ENCODE peak calls at places on chromosomes 11 and 22, in eight cellular contexts. D is cardiac muscle cell, Q is HFF-Myc, U is fibroblast of lung, Z is fibroblast of mammary gland, R is right atrium auricular region, M is lower leg skin, W is mesenchymal stem cell. G is an unnamed sample.

GRCh38 chr11:101323997-101324396 is 194.4 kb upstream of the PGR start:
- DNase-seq in D (peak), Q (no peak), U (no peak), Z (no peak), R (no peak), M (no peak), W (no peak), G (no peak)

GRCh38 chr11:25441432-25441831 is 890.5 kb upstream of the ANO3 start:
- DNase-seq in D (peak), Q (no peak), U (no peak), Z (no peak), R (no peak), M (no peak), W (no peak), G (no peak)

GRCh38 chr11:15493066-15493465 is 378.3 kb downstream of the INSC start:
- DNase-seq in D (peak), Q (no peak), U (peak), Z (no peak), R (no peak), M (no peak), W (peak), G (no peak)

GRCh38 chr11:114399903-114400221 is 449 bp downstream of the C11orf71 start:
- DNase-seq in D (peak), Q (no peak), U (no peak), Z (no peak), R (peak), M (no peak), W (no peak), G (no peak)

GRCh38 chr11:1877211-1878133 is 14.2 kb downstream of the PRR33 start:
- DNase-seq in D (peak), Q (no peak), U (peak), Z (peak), R (no peak), M (no peak), W (peak), G (no peak)

GRCh38 chr11:7536102-7536501 is 22.3 kb downstream of the PPFIBP2 start:
- DNase-seq in D (no peak), Q (no peak), U (no peak), Z (no peak), R (no peak), M (no peak), W (no peak), G (no peak)

GRCh38 chr11:62665630-62666258 is 632 bp downstream of the CSKMT start:
- DNase-seq in D (peak), Q (no peak), U (peak), Z (peak), R (peak), M (no peak), W (no peak), G (no peak)

GRCh38 chr11:34905666-34906065 is 10.5 kb downstream of the APIP start:
- DNase-seq in D (no peak), Q (no peak), U (no peak), Z (no peak), R (no peak), M (no peak), W (no peak), G (no peak)

GRCh38 chr22:48234011-48234410 is 1471.6 kb downstream of the TBC1D22A start:
- DNase-seq in D (no peak), Q (no peak), U (no peak), Z (no peak), R (peak), M (no peak), W (no peak), G (no peak)

GRCh38 chr11:416051-416756 is 1.4 kb upstream of the SIGIRR start:
- DNase-seq in D (no peak), Q (no peak), U (no peak), Z (no peak), R (no peak), M (no peak), W (no peak), G (no peak)

GRCh38 chr22:29146101-29146560 is 59.6 kb upstream of the EMID1 start:
- DNase-seq in D (no peak), Q (no peak), U (no peak), Z (no peak), R (no peak), M (no peak), W (no peak), G (no peak)

GRCh38 chr11:79940976-79941735 is 500.3 kb upstream of the TENM4 start:
- DNase-seq in D (no peak), Q (no peak), U (peak), Z (peak), R (no peak), M (no peak), W (no peak), G (no peak)

GRCh38 chr11:72230764-72231365 is 6.3 kb downstream of the INPPL1 start:
- DNase-seq in D (no peak), Q (no peak), U (no peak), Z (no peak), R (no peak), M (no peak), W (no peak), G (no peak)

GRCh38 chr11:126317681-126318641 is 14.1 kb downstream of the DCPS start:
- DNase-seq in D (peak), Q (peak), U (peak), Z (peak), R (peak), M (peak), W (peak), G (no peak)

GRCh38 chr11:61912530-61912898 is 4.9 kb downstream of the RAB3IL1 start:
- DNase-seq in D (no peak), Q (no peak), U (no peak), Z (no peak), R (no peak), M (no peak), W (no peak), G (no peak)

GRCh38 chr11:94315664-94316063 is 11.3 kb downstream of the IZUMO1R start:
- DNase-seq in D (peak), Q (peak), U (peak), Z (peak), R (no peak), M (no peak), W (no peak), G (no peak)

GRCh38 chr22:48118654-48119053 is 1356.2 kb downstream of the TBC1D22A start:
- DNase-seq in D (no peak), Q (no peak), U (no peak), Z (no peak), R (peak), M (no peak), W (no peak), G (no peak)

GRCh38 chr11:19499999-19500398 is 212.6 kb upstream of the NAV2 start:
- DNase-seq in D (peak), Q (no peak), U (peak), Z (peak), R (no peak), M (no peak), W (no peak), G (no peak)

GRCh38 chr11:12258451-12258850 is 118.9 kb upstream of the PARVA start:
- DNase-seq in D (peak), Q (no peak), U (peak), Z (no peak), R (no peak), M (no peak), W (peak), G (no peak)

GRCh38 chr22:41048791-41049717 is 43.3 kb upstream of the EP300 start:
- DNase-seq in D (peak), Q (peak), U (peak), Z (peak), R (peak), M (peak), W (peak), G (no peak)

GRCh38 chr11:79931692-79932091 is 490.9 kb upstream of the TENM4 start:
- DNase-seq in D (no peak), Q (no peak), U (no peak), Z (no peak), R (no peak), M (no peak), W (no peak), G (no peak)

GRCh38 chr11:134025086-134025437 is 43.8 kb upstream of the JAM3 start:
- DNase-seq in D (no peak), Q (no peak), U (no peak), Z (no peak), R (no peak), M (no peak), W (no peak), G (no peak)

GRCh38 chr11:2221024-2221423 is 49.4 kb downstream of the ASCL2 start:
- DNase-seq in D (no peak), Q (no peak), U (no peak), Z (no peak), R (no peak), M (no peak), W (no peak), G (no peak)

GRCh38 chr22:50731811-50732624 is 6.0 kb upstream of the ACR start:
- DNase-seq in D (peak), Q (no peak), U (peak), Z (peak), R (no peak), M (no peak), W (peak), G (no peak)

GRCh38 chr11:36594316-36594989 is at the start of gene IFTAP:
- DNase-seq in D (peak), Q (peak), U (peak), Z (peak), R (peak), M (peak), W (peak), G (peak)

GRCh38 chr11:9777066-9777465 is 113.2 kb downstream of the SWAP70 start:
- DNase-seq in D (no peak), Q (no peak), U (no peak), Z (no peak), R (no peak), M (no peak), W (no peak), G (no peak)

GRCh38 chr22:18954941-18955571 is 19.0 kb upstream of the PRODH start:
- DNase-seq in D (no peak), Q (no peak), U (no peak), Z (no peak), R (no peak), M (no peak), W (no peak), G (no peak)

GRCh38 chr11:12189543-12190235 is 79.3 kb downstream of the MICAL2 start:
- DNase-seq in D (no peak), Q (no peak), U (no peak), Z (no peak), R (no peak), M (peak), W (no peak), G (no peak)

GRCh38 chr22:22684605-22685561 is 40.5 kb downstream of the GGTLC2 start:
- DNase-seq in D (peak), Q (no peak), U (peak), Z (peak), R (no peak), M (no peak), W (peak), G (no peak)

GRCh38 chr11:68044898-68045351 is 6.1 kb downstream of the TCIRG1 start:
- DNase-seq in D (no peak), Q (no peak), U (no peak), Z (no peak), R (no peak), M (no peak), W (no peak), G (no peak)

GRCh38 chr11:35632301-35632700 is 14.0 kb downstream of the FJX1 start:
- DNase-seq in D (no peak), Q (no peak), U (peak), Z (peak), R (no peak), M (no peak), W (peak), G (no peak)

GRCh38 chr11:57890521-57890920 is 128.9 kb downstream of the CTNND1 start:
- DNase-seq in D (no peak), Q (no peak), U (no peak), Z (no peak), R (no peak), M (no peak), W (no peak), G (no peak)

GRCh38 chr11:44621140-44621681 is 55.7 kb downstream of the CD82 start:
- DNase-seq in D (peak), Q (no peak), U (peak), Z (peak), R (peak), M (peak), W (peak), G (peak)

GRCh38 chr11:79269923-79270322 is 170.9 kb downstream of the TENM4 start:
- DNase-seq in D (no peak), Q (no peak), U (no peak), Z (no peak), R (no peak), M (no peak), W (no peak), G (no peak)

GRCh38 chr22:37020192-37020479 is 594 bp downstream of the MPST start:
- DNase-seq in D (peak), Q (no peak), U (peak), Z (peak), R (no peak), M (no peak), W (peak), G (no peak)

GRCh38 chr11:100593321-100593720 is 93.8 kb upstream of the ARHGAP42 start:
- DNase-seq in D (no peak), Q (no peak), U (peak), Z (no peak), R (no peak), M (no peak), W (peak), G (no peak)

GRCh38 chr11:31812392-31813241 is 1.5 kb upstream of the PAX6 start:
- DNase-seq in D (no peak), Q (no peak), U (peak), Z (no peak), R (no peak), M (no peak), W (peak), G (no peak)

GRCh38 chr11:88779551-88779950 is 286.2 kb downstream of the GRM5 start:
- DNase-seq in D (peak), Q (peak), U (peak), Z (peak), R (no peak), M (no peak), W (no peak), G (no peak)

GRCh38 chr22:37742374-37743092 is 45.7 kb downstream of the TRIOBP start:
- DNase-seq in D (peak), Q (no peak), U (peak), Z (peak), R (no peak), M (no peak), W (peak), G (no peak)

DNA sequence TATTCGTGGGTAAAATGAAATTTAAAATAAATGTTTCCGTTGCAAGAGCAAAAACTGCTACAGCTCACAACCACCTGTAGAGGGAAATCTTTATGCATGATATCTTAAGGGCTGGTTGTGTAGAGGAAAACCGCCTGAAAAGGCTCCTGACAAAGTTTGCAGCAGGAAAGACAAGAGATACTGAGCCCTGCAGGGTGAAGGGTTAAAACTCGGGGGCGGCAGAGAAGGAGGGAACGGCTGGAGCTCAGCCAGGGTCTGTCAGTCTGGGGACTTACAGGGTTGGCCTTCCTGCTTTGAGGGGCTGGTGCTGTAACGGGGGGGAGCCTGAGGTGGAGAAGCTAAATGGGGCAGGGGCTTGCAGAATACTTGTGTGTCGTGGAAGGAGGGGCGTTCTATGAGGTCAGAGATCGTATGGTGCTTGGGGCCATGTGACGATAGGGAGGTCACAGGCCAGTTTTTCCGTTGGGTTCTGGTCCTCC is 122.9 kb upstream of the HSD17B12 start:
- DNase-seq in D (no peak), Q (no peak), U (no peak), Z (no peak), R (no peak), M (no peak), W (no peak), G (no peak)
- H3K4me3 ChIP-seq in D (peak), Q (no peak), U (no peak), Z (no peak), R (no peak), M (no peak), W (no peak), G (peak)

GRCh38 chr11:118610773-118611432 is 3.5 kb downstream of the PHLDB1 start:
- DNase-seq in D (peak), Q (no peak), U (peak), Z (peak), R (peak), M (no peak), W (peak), G (no peak)
- H3K4me3 ChIP-seq in D (peak), Q (peak), U (peak), Z (peak), R (peak), M (peak), W (peak), G (peak)

GRCh38 chr11:118153976-118154375 is 1.4 kb upstream of the SCN4B start:
- DNase-seq in D (no peak), Q (no peak), U (no peak), Z (no peak), R (no peak), M (no peak), W (no peak), G (no peak)

GRCh38 chr11:118153516-118153915 is 893 bp upstream of the SCN4B start:
- DNase-seq in D (no peak), Q (no peak), U (no peak), Z (no peak), R (no peak), M (no peak), W (no peak), G (no peak)

GRCh38 chr11:118156531-118157185 is 4.0 kb upstream of the SCN4B start:
- DNase-seq in D (no peak), Q (no peak), U (no peak), Z (no peak), R (no peak), M (no peak), W (no peak), G (no peak)

GRCh38 chr11:118157186-118157895 is 4.7 kb upstream of the SCN4B start:
- DNase-seq in D (no peak), Q (no peak), U (no peak), Z (no peak), R (no peak), M (no peak), W (no peak), G (no peak)

GRCh38 chr11:118155781-118156530 is 3.3 kb upstream of the SCN4B start:
- DNase-seq in D (no peak), Q (no peak), U (no peak), Z (no peak), R (no peak), M (no peak), W (no peak), G (no peak)
- H3K4me3 ChIP-seq in D (no peak), Q (no peak), U (no peak), Z (no peak), R (no peak), M (no peak), W (no peak), G (no peak)

GRCh38 chr11:118247041-118247440 is 5.1 kb downstream of the MPZL3 start:
- DNase-seq in D (no peak), Q (no peak), U (no peak), Z (no peak), R (no peak), M (no peak), W (no peak), G (no peak)

GRCh38 chr11:118251858-118252652 is at the start of gene MPZL3:
- DNase-seq in D (peak), Q (peak), U (peak), Z (peak), R (peak), M (peak), W (peak), G (peak)

GRCh38 chr11:118258410-118258809 is 5.7 kb downstream of the MPZL2 start:
- DNase-seq in D (no peak), Q (no peak), U (no peak), Z (peak), R (no peak), M (no peak), W (no peak), G (no peak)

DNA sequence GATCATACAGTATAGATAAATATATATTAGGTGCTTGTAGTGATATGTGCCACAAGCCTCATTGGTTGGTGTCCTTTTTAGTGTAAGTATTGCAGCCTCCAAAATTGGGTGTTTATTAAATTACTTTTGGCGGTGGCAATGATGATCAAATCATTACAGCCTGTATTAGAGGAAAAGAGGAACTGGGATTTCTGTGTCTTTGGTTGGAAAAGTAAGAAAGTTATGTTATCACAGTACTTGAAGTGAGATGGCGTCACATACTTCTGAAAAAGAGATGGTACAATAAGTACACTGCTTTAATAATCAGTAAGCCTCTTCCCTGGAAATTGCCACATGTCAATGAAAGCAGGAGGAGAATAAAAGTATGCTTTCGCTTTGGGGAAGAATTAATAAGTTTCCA is 523 bp upstream of the MPZL3 start:
- DNase-seq in D (no peak), Q (no peak), U (no peak), Z (no peak), R (no peak), M (no peak), W (no peak), G (no peak)
- H3K4me3 ChIP-seq in D (peak), Q (peak), U (no peak), Z (no peak), R (peak), M (no peak), W (no peak), G (peak)

GRCh38 chr11:118656563-118657165 is 22.8 kb downstream of the TREH start:
- DNase-seq in D (no peak), Q (no peak), U (no peak), Z (no peak), R (no peak), M (no peak), W (no peak), G (no peak)

GRCh38 chr11:118653684-118654390 is 25.6 kb downstream of the TREH start:
- DNase-seq in D (no peak), Q (no peak), U (no peak), Z (no peak), R (no peak), M (no peak), W (no peak), G (no peak)

GRCh38 chr11:118657709-118658108 is 21.7 kb downstream of the TREH start:
- DNase-seq in D (no peak), Q (no peak), U (no peak), Z (no peak), R (no peak), M (no peak), W (no peak), G (no peak)

GRCh38 chr11:118657238-118657637 is 22.2 kb downstream of the TREH start:
- DNase-seq in D (no peak), Q (no peak), U (no peak), Z (no peak), R (no peak), M (no peak), W (no peak), G (no peak)

DNA sequence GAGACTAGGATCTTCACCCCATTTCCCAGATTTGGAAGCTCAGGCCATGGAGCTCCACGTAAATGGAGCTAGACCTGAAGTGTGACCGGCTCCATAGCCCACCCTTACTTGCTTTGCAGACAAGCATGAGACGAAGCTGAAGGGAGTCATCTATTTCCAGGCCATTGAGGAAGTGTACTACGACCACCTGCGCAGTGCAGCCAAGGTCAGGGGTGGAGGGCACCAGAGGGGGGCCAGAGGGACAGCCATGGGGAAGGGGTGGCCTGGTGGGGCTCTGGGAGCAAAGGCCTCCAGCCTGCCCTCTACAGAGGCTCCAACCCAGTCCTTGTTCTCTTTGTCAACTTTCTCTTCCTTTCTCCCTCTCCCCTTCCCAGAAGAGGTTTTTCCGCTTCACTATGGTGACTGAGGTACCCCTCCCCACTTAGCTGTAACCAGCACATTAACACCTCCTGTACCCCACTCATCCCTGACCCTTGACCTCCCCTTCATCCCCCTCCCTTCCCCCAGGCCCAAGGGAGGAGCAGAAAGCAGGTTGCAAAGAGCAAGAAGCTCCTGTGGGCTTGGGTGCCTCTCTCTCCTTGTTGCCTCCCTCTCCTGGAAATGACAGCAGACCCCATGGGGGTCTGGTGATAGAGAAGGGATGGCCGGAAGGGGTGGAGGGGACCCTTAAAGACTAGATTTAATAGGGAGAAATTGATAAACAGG is 23.8 kb downstream of the TREH start:
- DNase-seq in D (no peak), Q (no peak), U (no peak), Z (no peak), R (no peak), M (no peak), W (no peak), G (no peak)
- H3K4me3 ChIP-seq in D (no peak), Q (no peak), U (no peak), Z (no peak), R (no peak), M (no peak), W (no peak), G (no peak)

GRCh38 chr11:66076561-66076960 is 6.5 kb downstream of the PACS1 start:
- DNase-seq in D (peak), Q (no peak), U (peak), Z (no peak), R (peak), M (no peak), W (no peak), G (no peak)
- H3K4me3 ChIP-seq in D (no peak), Q (no peak), U (no peak), Z (no peak), R (no peak), M (no peak), W (no peak), G (no peak)

G was measured in iPS DF 6.9.